ENCODE peak calls at places on chromosomes 3 and 15, in nine cellular contexts. Z is A549; I is body of pancreas; Q is CD4-positive, alpha-beta T cell; H is stimulated activated naive CD4-positive, alpha-beta T cell; E is endothelial cell; U is stimulated activated CD8-positive, alpha-beta memory T cell treated with anti-CD3 and anti-CD28 coated beads, Interleukin-4, amount 100 ng/mL, for 1 hour; N is NCI-H748 treated with DMSO at 0.1 percent for 48 hours; J is HT1080. L is an unnamed sample.

GRCh38 chr3:182795383-182795782 is 2.1 kb downstream of the ATP11B start:
- DNase-seq in I (no peak), E (no peak), U (peak), Z (no peak), J (peak), N (no peak), H (peak), Q (peak), L (peak)

GRCh38 chr3:160810360-160810759 is 54.3 kb downstream of the PPM1L start:
- DNase-seq in J (peak), E (no peak), I (no peak), N (no peak), Q (no peak), Z (no peak), H (no peak), U (no peak), L (no peak)

GRCh38 chr15:94970096-94970495 is 738.7 kb downstream of the MCTP2 start:
- DNase-seq in I (no peak), E (no peak), N (no peak), Z (no peak), J (no peak), U (no peak), H (no peak), Q (no peak), L (no peak)

GRCh38 chr3:10417849-10418248 is 87.5 kb downstream of the ATP2B2 start:
- DNase-seq in U (no peak), N (no peak), Z (peak), I (no peak), E (no peak), J (peak), Q (no peak), H (no peak), L (peak)

GRCh38 chr15:96515391-96515790 is 184.9 kb downstream of the NR2F2 start:
- DNase-seq in U (no peak), E (no peak), J (no peak), Q (no peak), N (no peak), Z (no peak), H (no peak), I (no peak), L (peak)

GRCh38 chr15:29805043-29805707 is 17.1 kb downstream of the TJP1 start:
- DNase-seq in Z (no peak), N (no peak), Q (no peak), E (no peak), H (no peak), J (peak), U (no peak), I (no peak), L (no peak)

GRCh38 chr3:134334231-134334900 is 39.9 kb downstream of the AMOTL2 start:
- DNase-seq in N (no peak), H (no peak), E (no peak), U (no peak), Z (no peak), J (no peak), I (peak), Q (no peak), L (no peak)

GRCh38 chr15:81749667-81750360 is 296.0 kb downstream of the MEX3B start:
- DNase-seq in E (no peak), Z (no peak), H (no peak), I (no peak), Q (no peak), U (no peak), J (peak), N (no peak), L (no peak)

GRCh38 chr3:48338635-48339034 is 5.2 kb upstream of the SPINK8 start:
- DNase-seq in Z (no peak), N (no peak), J (no peak), I (no peak), E (no peak), H (no peak), U (no peak), Q (no peak), L (no peak)

GRCh38 chr15:66592505-66593218 is 26.9 kb upstream of the LCTL start:
- DNase-seq in U (no peak), N (no peak), J (no peak), Q (no peak), H (no peak), Z (no peak), I (no peak), E (no peak), L (no peak)

GRCh38 chr3:29410660-29411405 is 130.0 kb downstream of the RBMS3 start:
- DNase-seq in N (no peak), H (no peak), I (no peak), E (no peak), Z (no peak), Q (no peak), J (no peak), U (no peak), L (no peak)

GRCh38 chr3:9890249-9891071 is at the start of gene JAGN1:
- DNase-seq in H (peak), E (peak), I (peak), Z (peak), Q (peak), N (peak), J (peak), U (peak), L (peak)

GRCh38 chr3:171077261-171077660 is 50.7 kb upstream of the SLC2A2 start:
- DNase-seq in J (no peak), Z (no peak), U (no peak), E (no peak), I (no peak), N (no peak), H (no peak), Q (no peak), L (no peak)